ENCODE peak calls at places on chromosome 13, in four cellular contexts. One of them, this sample, is unnamed.

GRCh38 chr13:50990540-50991506 is 81.2 kb downstream of the RNASEH2B start:
- DNase-seq in endothelial cell of umbilical vein: peak
- DNase-seq in sigmoid colon: peak
- DNase-seq in GM12878: no peak
- DNase-seq in this sample: peak

GRCh38 chr13:29849071-29849541 is 1.3 kb downstream of the UBL3 start:
- DNase-seq in GM12878: no peak
- DNase-seq in sigmoid colon: no peak
- DNase-seq in endothelial cell of umbilical vein: peak
- DNase-seq in this sample: peak

GRCh38 chr13:44810067-44810840 is 179.0 kb downstream of the NUFIP1 start:
- DNase-seq in GM12878: no peak
- DNase-seq in endothelial cell of umbilical vein: no peak
- DNase-seq in sigmoid colon: no peak
- DNase-seq in this sample: peak

GRCh38 chr13:89988206-89988605 is 1359.3 kb upstream of the MIR17HG start:
- DNase-seq in endothelial cell of umbilical vein: no peak
- DNase-seq in sigmoid colon: no peak
- DNase-seq in GM12878: no peak
- DNase-seq in this sample: no peak

GRCh38 chr13:41937388-41937787 is 23.5 kb downstream of the VWA8 start:
- DNase-seq in sigmoid colon: no peak
- DNase-seq in endothelial cell of umbilical vein: no peak
- DNase-seq in GM12878: no peak
- DNase-seq in this sample: no peak

GRCh38 chr13:33940898-33941297 is 122.9 kb downstream of the RFC3 start:
- DNase-seq in endothelial cell of umbilical vein: peak
- DNase-seq in sigmoid colon: no peak
- DNase-seq in GM12878: no peak
- DNase-seq in this sample: no peak

GRCh38 chr13:21048901-21049655 is 12.3 kb downstream of the LATS2 start:
- DNase-seq in sigmoid colon: no peak
- DNase-seq in endothelial cell of umbilical vein: no peak
- DNase-seq in GM12878: no peak
- DNase-seq in this sample: no peak

GRCh38 chr13:54647275-54647674 is 1618.7 kb downstream of the OLFM4 start:
- DNase-seq in GM12878: no peak
- DNase-seq in sigmoid colon: no peak
- DNase-seq in endothelial cell of umbilical vein: no peak
- DNase-seq in this sample: no peak

GRCh38 chr13:67123165-67123564 is 107.0 kb downstream of the PCDH9 start:
- DNase-seq in endothelial cell of umbilical vein: peak
- DNase-seq in sigmoid colon: no peak
- DNase-seq in GM12878: no peak
- DNase-seq in this sample: no peak

GRCh38 chr13:44347905-44348304 is 25.7 kb upstream of the SERP2 start:
- DNase-seq in endothelial cell of umbilical vein: no peak
- DNase-seq in sigmoid colon: no peak
- DNase-seq in GM12878: no peak
- DNase-seq in this sample: no peak

GRCh38 chr13:25987987-25988386 is 63.8 kb downstream of the SHISA2 start:
- DNase-seq in sigmoid colon: no peak
- DNase-seq in GM12878: no peak
- DNase-seq in endothelial cell of umbilical vein: no peak
- DNase-seq in this sample: no peak

GRCh38 chr13:103948477-103948876 is 882.3 kb upstream of the SLC10A2 start:
- DNase-seq in GM12878: no peak
- DNase-seq in endothelial cell of umbilical vein: peak
- DNase-seq in sigmoid colon: no peak
- DNase-seq in this sample: no peak
- TF ChIP-seq POLR2AphosphoS5 in GM12878: no peak
- TF ChIP-seq POLR2AphosphoS5 in endothelial cell of umbilical vein: peak
- TF ChIP-seq POLR2AphosphoS5 in sigmoid colon: no peak
- TF ChIP-seq POLR2AphosphoS5 in this sample: no peak

DNA sequence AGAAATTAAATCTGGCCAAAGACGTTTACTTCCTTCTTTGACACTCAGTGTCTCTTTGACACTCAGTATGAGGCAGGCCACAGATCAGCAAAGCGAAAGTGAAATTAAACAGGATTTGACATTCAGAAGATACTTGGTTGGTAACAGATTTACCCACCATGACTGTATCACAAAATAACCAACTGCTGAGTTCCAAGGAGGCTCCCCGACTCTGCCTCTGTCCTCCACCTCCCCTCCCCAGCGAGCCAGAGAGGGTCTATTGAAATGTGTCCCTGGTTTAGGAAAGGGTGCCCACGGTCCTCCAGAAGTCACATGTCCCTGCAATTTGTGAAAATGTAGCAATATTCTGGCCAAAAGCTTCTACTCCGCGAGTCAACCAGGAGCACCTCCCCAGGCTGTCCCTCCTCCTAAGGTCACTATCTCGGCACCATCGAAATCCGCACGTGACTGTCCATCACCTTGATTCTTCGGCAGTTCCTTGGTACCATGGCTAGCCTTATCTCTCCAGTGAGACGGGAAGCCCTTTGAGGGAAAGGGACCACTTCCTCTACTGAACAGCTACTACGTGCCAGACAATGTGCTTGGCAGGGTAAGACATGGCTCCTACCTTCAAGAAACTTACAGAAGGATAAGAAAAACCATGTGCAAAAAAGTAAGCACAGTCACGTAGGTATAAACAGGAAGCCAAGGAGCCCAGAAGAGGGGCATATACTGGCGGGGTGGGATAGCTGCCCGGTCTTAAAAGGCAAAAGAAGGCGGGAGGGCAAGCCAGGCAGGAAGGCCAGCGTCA is 1.5 kb downstream of the N4BP2L1 start:
- DNase-seq in endothelial cell of umbilical vein: no peak
- DNase-seq in sigmoid colon: no peak
- DNase-seq in GM12878: peak
- DNase-seq in this sample: peak
- TF ChIP-seq POLR2A in endothelial cell of umbilical vein: no peak
- TF ChIP-seq POLR2A in sigmoid colon: no peak
- TF ChIP-seq POLR2A in GM12878: no peak
- TF ChIP-seq POLR2A in this sample: no peak

GRCh38 chr13:113950451-113951245 is 23.2 kb downstream of the C13orf46 start:
- DNase-seq in sigmoid colon: no peak
- DNase-seq in GM12878: no peak
- DNase-seq in endothelial cell of umbilical vein: no peak
- DNase-seq in this sample: no peak

GRCh38 chr13:113952151-113952982 is 21.5 kb downstream of the C13orf46 start:
- DNase-seq in GM12878: no peak
- DNase-seq in sigmoid colon: no peak
- DNase-seq in endothelial cell of umbilical vein: no peak
- DNase-seq in this sample: no peak

GRCh38 chr13:113949546-113949945 is 24.3 kb downstream of the C13orf46 start:
- DNase-seq in endothelial cell of umbilical vein: no peak
- DNase-seq in GM12878: no peak
- DNase-seq in sigmoid colon: no peak
- DNase-seq in this sample: no peak

GRCh38 chr13:113952983-113953520 is 20.8 kb downstream of the C13orf46 start:
- DNase-seq in GM12878: no peak
- DNase-seq in sigmoid colon: no peak
- DNase-seq in endothelial cell of umbilical vein: no peak
- DNase-seq in this sample: no peak

GRCh38 chr13:113951246-113951999 is 22.5 kb downstream of the C13orf46 start:
- DNase-seq in sigmoid colon: peak
- DNase-seq in GM12878: no peak
- DNase-seq in endothelial cell of umbilical vein: peak
- DNase-seq in this sample: peak
- TF ChIP-seq POLR2AphosphoS5 in sigmoid colon: no peak
- TF ChIP-seq POLR2AphosphoS5 in GM12878: no peak
- TF ChIP-seq POLR2AphosphoS5 in endothelial cell of umbilical vein: peak
- TF ChIP-seq POLR2AphosphoS5 in this sample: no peak

GRCh38 chr13:31161583-31162150 is at the start of gene HSPH1:
- DNase-seq in GM12878: peak
- DNase-seq in endothelial cell of umbilical vein: peak
- DNase-seq in sigmoid colon: peak
- DNase-seq in this sample: peak

GRCh38 chr13:31162151-31163008 is 676 bp upstream of the HSPH1 start:
- DNase-seq in endothelial cell of umbilical vein: peak
- DNase-seq in GM12878: peak
- DNase-seq in sigmoid colon: peak
- DNase-seq in this sample: peak

GRCh38 chr13:31159306-31159705 is 2.4 kb downstream of the HSPH1 start:
- DNase-seq in endothelial cell of umbilical vein: no peak
- DNase-seq in GM12878: no peak
- DNase-seq in sigmoid colon: no peak
- DNase-seq in this sample: no peak

GRCh38 chr13:31166591-31166990 is 4.9 kb upstream of the HSPH1 start:
- DNase-seq in endothelial cell of umbilical vein: no peak
- DNase-seq in GM12878: no peak
- DNase-seq in sigmoid colon: no peak
- DNase-seq in this sample: no peak

DNA sequence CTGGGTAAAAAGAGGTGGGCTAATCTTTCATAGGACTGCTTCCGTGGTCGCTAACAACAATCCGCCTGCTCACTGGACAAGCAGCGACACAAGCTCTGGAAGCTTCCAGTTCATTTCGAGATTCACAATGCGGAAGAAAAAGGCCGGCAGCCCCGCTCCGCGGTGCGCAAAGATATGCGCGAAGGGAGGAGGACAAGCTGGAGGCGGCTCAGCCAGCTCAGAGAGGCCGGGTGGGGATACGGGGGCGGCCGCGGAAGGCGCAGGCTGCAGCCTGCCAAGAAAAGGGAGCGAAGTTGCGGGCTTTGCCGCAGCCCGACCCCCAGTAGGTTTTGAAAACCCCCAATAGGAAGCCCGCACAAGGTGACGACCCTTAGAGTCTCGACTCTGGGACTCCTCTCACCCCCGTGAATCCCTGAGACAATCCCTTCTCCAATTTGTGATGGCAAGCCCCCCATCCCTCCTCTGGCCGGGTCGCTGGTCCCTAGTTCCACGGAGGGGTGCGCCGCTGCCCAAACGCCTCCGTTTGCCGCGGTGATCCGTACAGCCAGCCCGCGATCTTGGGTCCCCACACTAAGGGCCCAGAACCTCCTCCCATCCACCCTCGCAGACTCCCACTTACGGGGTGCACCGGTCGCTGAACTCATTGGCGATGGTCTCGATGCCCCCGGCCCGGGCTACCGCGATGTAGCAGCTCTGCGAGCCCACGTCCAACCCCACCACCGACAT is 684 bp downstream of the HSPH1 start:
- DNase-seq in sigmoid colon: peak
- DNase-seq in GM12878: peak
- DNase-seq in endothelial cell of umbilical vein: peak
- DNase-seq in this sample: peak
- TF ChIP-seq POLR2A in sigmoid colon: no peak
- TF ChIP-seq POLR2A in GM12878: peak
- TF ChIP-seq POLR2A in endothelial cell of umbilical vein: no peak
- TF ChIP-seq POLR2A in this sample: peak